ENCODE peak calls at places on chromosomes 11 and 22, in four cellular contexts. Q is IMR-90, X is GM12865, Y is mesenchymal stem cell. N is an unnamed sample.

GRCh38 chr11:16982256-16982671 is 31.9 kb downstream of the PLEKHA7 start:
- DNase-seq in Q (no peak), Y (no peak), X (peak), N (no peak)

GRCh38 chr11:10632483-10632882 is 61.1 kb downstream of the IRAG1 start:
- DNase-seq in X (no peak), Y (no peak), Q (no peak), N (no peak)

GRCh38 chr11:20035701-20036601 is 124.3 kb downstream of the DBX1 start:
- DNase-seq in Q (peak), Y (peak), X (no peak), N (no peak)

GRCh38 chr22:49300241-49300640 is 527.4 kb downstream of the BRD1 start:
- DNase-seq in Y (no peak), X (no peak), Q (no peak), N (no peak)

GRCh38 chr11:127110542-127110941 is 110.0 kb upstream of the KIRREL3 start:
- DNase-seq in X (no peak), Y (no peak), Q (no peak), N (peak)

GRCh38 chr11:129458756-129459535 is 83.3 kb downstream of the BARX2 start:
- DNase-seq in Q (no peak), X (no peak), Y (no peak), N (no peak)

GRCh38 chr22:49937758-49938564 is 19.5 kb downstream of the CRELD2 start:
- DNase-seq in X (no peak), Q (no peak), Y (no peak), N (no peak)

GRCh38 chr11:14089690-14090462 is 127.4 kb downstream of the SPON1 start:
- DNase-seq in Y (no peak), X (no peak), Q (no peak), N (no peak)

GRCh38 chr22:44329179-44329796 is 16.5 kb upstream of the SHISAL1 start:
- DNase-seq in Q (peak), Y (no peak), X (peak), N (no peak)

GRCh38 chr11:72220696-72221363 is 3.7 kb upstream of the INPPL1 start:
- DNase-seq in Y (no peak), Q (no peak), X (no peak), N (no peak)

GRCh38 chr11:1300569-1301187 is 8.8 kb downstream of the TOLLIP start:
- DNase-seq in Q (no peak), X (no peak), Y (no peak), N (no peak)

GRCh38 chr11:131684111-131685060 is 314.0 kb downstream of the NTM start:
- DNase-seq in Q (no peak), X (no peak), Y (no peak), N (no peak)

GRCh38 chr11:129292092-129292491 is 83.6 kb upstream of the BARX2 start:
- DNase-seq in Y (no peak), Q (no peak), X (no peak), N (no peak)

GRCh38 chr22:29330753-29331152 is 15.3 kb upstream of the RASL10A start:
- DNase-seq in X (no peak), Y (peak), Q (peak), N (no peak)

GRCh38 chr22:37233751-37234631 is 10.1 kb downstream of the RAC2 start:
- DNase-seq in X (no peak), Y (no peak), Q (no peak), N (no peak)

GRCh38 chr11:70742553-70743291 is 344.4 kb downstream of the CTTN start:
- DNase-seq in Q (no peak), X (no peak), Y (no peak), N (no peak)

GRCh38 chr22:46129390-46130041 is 20.8 kb upstream of the PPARA start:
- DNase-seq in Q (no peak), Y (no peak), X (peak), N (no peak)

GRCh38 chr11:77060234-77060633 is 6.5 kb upstream of the CAPN5 start:
- DNase-seq in X (no peak), Q (no peak), Y (no peak), N (no peak)

GRCh38 chr11:121321614-121322243 is 29.2 kb downstream of the SC5D start:
- DNase-seq in X (peak), Y (peak), Q (peak), N (no peak)

GRCh38 chr22:37566329-37566837 is 6.1 kb downstream of the CDC42EP1 start:
- DNase-seq in X (peak), Q (no peak), Y (no peak), N (no peak)

GRCh38 chr11:10314199-10315072 is 9.6 kb downstream of the ADM start:
- DNase-seq in Y (peak), Q (peak), X (peak), N (no peak)

GRCh38 chr11:2366733-2367132 is 10.4 kb upstream of the CD81 start:
- DNase-seq in X (no peak), Q (no peak), Y (no peak), N (no peak)

GRCh38 chr22:44682556-44683168 is 19.3 kb upstream of the PRR5 start:
- DNase-seq in Q (no peak), Y (no peak), X (no peak), N (no peak)

GRCh38 chr22:32804036-32804435 is 2.5 kb downstream of the TIMP3 start:
- DNase-seq in Q (peak), Y (no peak), X (no peak), N (no peak)

GRCh38 chr11:44566559-44566949 is 1.1 kb downstream of the CD82 start:
- DNase-seq in Q (no peak), Y (no peak), X (no peak), N (no peak)

GRCh38 chr22:48089601-48090331 is 1327.3 kb downstream of the TBC1D22A start:
- DNase-seq in Y (no peak), Q (no peak), X (no peak), N (no peak)

GRCh38 chr11:134200688-134201087 is 23.1 kb downstream of the NCAPD3 start:
- DNase-seq in X (no peak), Q (peak), Y (no peak), N (no peak)

GRCh38 chr11:45108070-45109064 is 38.1 kb upstream of the PRDM11 start:
- DNase-seq in X (no peak), Y (no peak), Q (no peak), N (no peak)

GRCh38 chr22:36143066-36143815 is 17.3 kb downstream of the APOL3 start:
- DNase-seq in Q (no peak), X (no peak), Y (no peak), N (no peak)

GRCh38 chr11:114774599-114775365 is 96.5 kb downstream of the NXPE2 start:
- DNase-seq in Q (peak), X (peak), Y (peak), N (no peak)

GRCh38 chr11:31050061-31050790 is 319.3 kb downstream of the DCDC1 start:
- DNase-seq in Y (no peak), Q (no peak), X (no peak), N (no peak)

GRCh38 chr11:119585038-119585666 is 143.8 kb downstream of the NECTIN1 start:
- DNase-seq in Y (no peak), X (no peak), Q (no peak), N (no peak)

GRCh38 chr11:123474994-123475393 is 44.9 kb downstream of the GRAMD1B start:
- DNase-seq in Q (peak), Y (no peak), X (no peak), N (no peak)

N was measured in KG1.